ENCODE peak calls at places on chromosomes 4 and X, in five cellular contexts. One of them, this sample, is unnamed.
A peak's percentile ranks its signal among the peaks of the same experiment; 100 is the strongest.

GRCh38 chrX:13923289-13923688 is 106.4 kb upstream of the GPM6B start:
- DNase-seq in astrocyte of the spinal cord: no peak
- DNase-seq in stomach: no peak
- DNase-seq in ascending aorta: no peak
- DNase-seq in adrenal gland: no peak
- DNase-seq in this sample: no peak

GRCh38 chrX:155028749-155029360 is 2.2 kb downstream of the FUNDC2 start:
- DNase-seq in astrocyte of the spinal cord: peak; percentile 25
- DNase-seq in stomach: no peak
- DNase-seq in ascending aorta: no peak
- DNase-seq in adrenal gland: no peak
- DNase-seq in this sample: no peak

GRCh38 chr4:40471923-40472322 is 136.8 kb downstream of the CHRNA9 start:
- DNase-seq in astrocyte of the spinal cord: no peak
- DNase-seq in stomach: no peak
- DNase-seq in ascending aorta: no peak
- DNase-seq in adrenal gland: no peak
- DNase-seq in this sample: no peak

GRCh38 chrX:68599256-68600152 is 48.0 kb upstream of the STARD8 start:
- DNase-seq in astrocyte of the spinal cord: peak; percentile 1
- DNase-seq in stomach: no peak
- DNase-seq in ascending aorta: no peak
- DNase-seq in adrenal gland: no peak
- DNase-seq in this sample: no peak

GRCh38 chr4:5683566-5683965 is 24.8 kb downstream of the EVC2 start:
- DNase-seq in astrocyte of the spinal cord: no peak
- DNase-seq in stomach: no peak
- DNase-seq in ascending aorta: no peak
- DNase-seq in adrenal gland: no peak
- DNase-seq in this sample: no peak

GRCh38 chr4:143538979-143539669 is 25.6 kb downstream of the SMARCA5 start:
- DNase-seq in astrocyte of the spinal cord: no peak
- DNase-seq in stomach: no peak
- DNase-seq in ascending aorta: no peak
- DNase-seq in adrenal gland: no peak
- DNase-seq in this sample: no peak

GRCh38 chr4:95929448-95930064 is 89.7 kb downstream of the PDHA2 start:
- DNase-seq in astrocyte of the spinal cord: peak; percentile 33
- DNase-seq in stomach: no peak
- DNase-seq in ascending aorta: no peak
- DNase-seq in adrenal gland: no peak
- DNase-seq in this sample: no peak

GRCh38 chrX:10190367-10190766 is 33.6 kb downstream of the CLCN4 start:
- DNase-seq in astrocyte of the spinal cord: peak; percentile 80
- DNase-seq in stomach: no peak
- DNase-seq in ascending aorta: peak; percentile 77
- DNase-seq in adrenal gland: peak; percentile 51
- DNase-seq in this sample: peak; percentile 25

GRCh38 chr4:81032174-81032551 is 1.7 kb downstream of the BMP3 start:
- DNase-seq in astrocyte of the spinal cord: no peak
- DNase-seq in stomach: no peak
- DNase-seq in ascending aorta: no peak
- DNase-seq in adrenal gland: no peak
- DNase-seq in this sample: no peak

GRCh38 chrX:23668335-23668734 is 1.0 kb downstream of the PRDX4 start:
- DNase-seq in astrocyte of the spinal cord: no peak
- DNase-seq in stomach: no peak
- DNase-seq in ascending aorta: no peak
- DNase-seq in adrenal gland: no peak
- DNase-seq in this sample: no peak

GRCh38 chrX:1294301-1295067 is 25.9 kb downstream of the CSF2RA start:
- DNase-seq in astrocyte of the spinal cord: no peak
- DNase-seq in stomach: no peak
- DNase-seq in ascending aorta: no peak
- DNase-seq in adrenal gland: no peak
- DNase-seq in this sample: no peak

GRCh38 chr4:174292473-174292872 is 8.8 kb downstream of the CEP44 start:
- DNase-seq in astrocyte of the spinal cord: no peak
- DNase-seq in stomach: no peak
- DNase-seq in ascending aorta: no peak
- DNase-seq in adrenal gland: no peak
- DNase-seq in this sample: no peak

GRCh38 chr4:45453258-45453841 is 670.5 kb downstream of the GABRG1 start:
- DNase-seq in astrocyte of the spinal cord: peak; percentile 20
- DNase-seq in stomach: no peak
- DNase-seq in ascending aorta: no peak
- DNase-seq in adrenal gland: no peak
- DNase-seq in this sample: peak; percentile 36

GRCh38 chrX:47217121-47217851 is 1.2 kb upstream of the CDK16 start:
- DNase-seq in astrocyte of the spinal cord: no peak
- DNase-seq in stomach: no peak
- DNase-seq in ascending aorta: no peak
- DNase-seq in adrenal gland: peak; percentile 58
- DNase-seq in this sample: no peak

DNA sequence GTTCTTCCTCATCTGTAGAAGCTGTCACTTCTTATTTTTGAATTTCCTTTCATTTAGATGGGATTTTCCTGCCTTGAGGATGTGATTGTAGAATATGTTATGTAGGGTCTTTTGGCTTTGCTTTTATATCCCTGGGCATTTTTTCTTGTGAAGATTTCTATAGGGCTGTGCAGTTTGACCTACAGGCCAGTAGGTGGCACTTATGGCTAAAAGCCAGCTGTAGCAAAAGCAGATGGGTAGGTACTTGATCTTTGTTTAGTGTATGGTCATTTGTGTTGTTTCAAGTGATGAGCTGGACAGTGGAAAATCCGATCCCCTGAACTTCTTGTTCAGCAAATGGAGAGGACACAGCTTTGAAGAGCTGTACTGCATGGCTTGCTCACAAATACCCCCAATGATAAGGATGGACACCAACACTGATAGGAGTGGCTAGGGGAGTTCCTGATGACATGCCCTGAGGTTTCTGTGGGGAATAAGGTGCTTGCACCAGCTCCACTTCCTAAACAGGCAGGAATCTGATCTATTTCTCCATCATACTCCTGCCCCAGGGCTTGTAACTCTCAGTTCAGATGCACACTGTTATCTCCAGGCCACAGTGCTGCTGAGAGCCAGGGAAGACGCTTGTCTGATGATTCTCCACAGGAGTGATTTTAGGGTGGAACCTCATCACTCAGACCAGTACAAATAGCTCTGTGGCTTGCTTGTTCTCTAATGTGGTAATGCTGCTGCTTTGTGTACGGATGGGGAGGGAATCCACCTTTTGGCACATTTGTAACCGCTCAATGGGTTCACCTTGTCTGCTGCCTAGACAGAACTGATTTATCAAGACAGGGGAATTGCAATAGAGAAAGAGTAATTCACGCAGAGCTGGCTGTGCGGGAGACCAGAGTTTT is 417.1 kb upstream of the MAGEB16 start:
- DNase-seq in astrocyte of the spinal cord: peak; percentile 3
- DNase-seq in stomach: no peak
- DNase-seq in ascending aorta: no peak
- DNase-seq in adrenal gland: no peak
- DNase-seq in this sample: no peak
- TF ChIP-seq CTCF in astrocyte of the spinal cord: peak; percentile 38
- TF ChIP-seq CTCF in stomach: peak; percentile 50
- TF ChIP-seq CTCF in ascending aorta: peak; percentile 36
- TF ChIP-seq CTCF in adrenal gland: peak; percentile 52
- TF ChIP-seq CTCF in this sample: peak; percentile 67

GRCh38 chr4:140048419-140049022 is 105.5 kb downstream of the MAML3 start:
- DNase-seq in astrocyte of the spinal cord: no peak
- DNase-seq in stomach: no peak
- DNase-seq in ascending aorta: no peak
- DNase-seq in adrenal gland: no peak
- DNase-seq in this sample: no peak
- H3K4me3 ChIP-seq in astrocyte of the spinal cord: peak overlapping the region; percentile 36
- H3K4me3 ChIP-seq in stomach: peak overlapping the region; percentile 34
- H3K4me3 ChIP-seq in ascending aorta: peak overlapping the region; percentile 52
- H3K4me3 ChIP-seq in adrenal gland: no peak overlapping the region
- H3K4me3 ChIP-seq in this sample: peak overlapping the region; percentile 25

DNA sequence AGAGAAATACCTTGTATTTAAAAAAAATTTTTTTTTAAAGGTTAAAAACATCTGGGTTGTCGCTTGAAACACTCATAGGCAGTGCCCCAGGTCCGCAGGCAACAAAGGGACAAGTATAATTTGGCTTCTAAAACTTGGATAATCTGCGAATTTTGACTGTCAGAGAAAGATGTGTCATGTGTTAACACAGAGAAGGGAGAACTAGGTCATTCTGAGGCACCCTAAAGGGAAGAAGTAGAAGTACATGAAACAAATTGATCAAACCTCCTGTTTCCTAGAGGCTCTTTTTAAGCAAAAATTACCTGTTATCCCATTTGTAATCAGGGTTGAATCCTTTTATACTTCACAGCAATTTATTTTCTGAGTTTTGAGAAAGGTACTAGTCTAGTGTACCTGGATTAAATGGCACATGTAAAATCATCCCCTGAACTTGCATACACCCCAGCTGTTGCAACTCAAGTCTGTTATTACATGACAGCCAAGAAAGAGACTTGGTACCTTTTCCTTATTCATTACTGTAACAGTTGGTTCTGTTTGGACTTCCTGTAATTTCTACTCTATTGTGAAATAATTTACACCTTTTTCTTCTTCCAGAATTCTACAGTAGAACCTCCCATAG is 1.7 kb downstream of the SRD5A3 start:
- DNase-seq in astrocyte of the spinal cord: no peak
- DNase-seq in stomach: no peak
- DNase-seq in ascending aorta: no peak
- DNase-seq in adrenal gland: no peak
- DNase-seq in this sample: no peak
- TF ChIP-seq CTCF in astrocyte of the spinal cord: no peak
- TF ChIP-seq CTCF in stomach: no peak
- TF ChIP-seq CTCF in ascending aorta: no peak
- TF ChIP-seq CTCF in adrenal gland: no peak
- TF ChIP-seq CTCF in this sample: no peak

DNA sequence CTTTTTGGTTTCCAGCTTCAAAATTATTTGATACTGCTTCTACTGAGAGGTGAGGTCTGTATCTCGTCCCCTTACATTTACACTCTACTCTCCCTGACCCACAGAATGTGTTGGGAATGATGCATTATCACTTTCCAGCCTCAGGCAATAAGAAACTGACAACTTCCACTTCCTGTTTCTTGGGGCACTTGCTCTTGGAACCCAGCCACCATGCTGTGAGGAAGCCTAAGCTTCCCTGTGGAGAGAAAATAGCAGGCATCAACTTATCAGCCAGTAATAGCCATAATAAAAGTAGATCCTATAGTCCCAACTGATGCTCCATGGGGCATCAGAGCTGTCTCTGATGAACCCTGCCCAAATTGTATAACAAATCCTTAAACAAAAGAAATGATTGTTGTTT is 32.6 kb downstream of the RELL1 start:
- DNase-seq in astrocyte of the spinal cord: no peak
- DNase-seq in stomach: no peak
- DNase-seq in ascending aorta: no peak
- DNase-seq in adrenal gland: peak; percentile 21
- DNase-seq in this sample: no peak
- H3K4me3 ChIP-seq in astrocyte of the spinal cord: no peak overlapping the region
- H3K4me3 ChIP-seq in stomach: no peak overlapping the region
- H3K4me3 ChIP-seq in ascending aorta: no peak overlapping the region
- H3K4me3 ChIP-seq in adrenal gland: no peak overlapping the region
- H3K4me3 ChIP-seq in this sample: no peak overlapping the region

DNA sequence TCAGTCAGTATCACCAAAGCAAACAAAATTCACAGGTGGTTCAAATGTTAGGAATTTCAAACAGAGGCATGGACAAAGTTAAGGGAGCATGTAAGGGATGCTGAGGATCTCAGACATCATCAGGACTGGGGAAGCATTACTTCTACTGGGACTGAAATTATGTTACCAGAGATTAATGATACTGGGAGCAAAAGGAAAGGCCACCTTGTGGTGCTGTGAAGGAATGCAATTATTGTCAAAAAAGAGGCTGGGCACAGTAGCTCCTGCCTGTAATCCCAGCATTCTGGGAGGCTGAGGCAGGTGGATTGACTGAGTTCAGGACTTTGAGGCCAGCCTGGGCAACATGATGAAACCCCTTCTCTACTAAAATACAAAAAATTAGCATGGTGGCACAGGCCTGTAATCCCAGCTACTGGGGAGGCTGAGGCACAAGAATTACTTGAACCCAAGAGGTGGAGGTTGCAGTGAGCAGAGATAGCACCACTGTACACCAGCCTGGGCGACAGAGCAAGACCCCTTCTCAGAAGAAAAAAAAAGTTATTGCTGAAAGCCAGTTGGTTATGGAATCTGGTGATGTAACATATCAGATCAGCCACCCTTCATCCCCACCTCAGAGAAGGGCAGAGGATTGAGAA is 954.3 kb downstream of the PCDH7 start:
- DNase-seq in astrocyte of the spinal cord: no peak
- DNase-seq in stomach: no peak
- DNase-seq in ascending aorta: no peak
- DNase-seq in adrenal gland: no peak
- DNase-seq in this sample: peak; percentile 15
- TF ChIP-seq CTCF in astrocyte of the spinal cord: peak; percentile 51
- TF ChIP-seq CTCF in stomach: peak; percentile 44
- TF ChIP-seq CTCF in ascending aorta: peak; percentile 44
- TF ChIP-seq CTCF in adrenal gland: peak; percentile 39
- TF ChIP-seq CTCF in this sample: peak; percentile 51